ENCODE peak calls at places on chromosome 7, in nine cellular contexts. One of them, this sample, is unnamed.
A peak's percentile ranks its signal among the peaks of the same experiment; 100 is the strongest.

GRCh38 chr7:95405800-95406199 is 9.6 kb upstream of the PON3 start:
- DNase-seq in non-pigmented ciliary epithelial cell: no peak
- DNase-seq in bronchial epithelial cell: no peak
- DNase-seq in stimulated activated CD4-positive, alpha-beta T cell treated with anti-CD3 and anti-CD28 coated beads, Interleukin-2, amount 100 ng/mL, for 48 hours: no peak
- DNase-seq in ACHN: no peak
- DNase-seq in psoas muscle: no peak
- DNase-seq in activated CD4-positive, alpha-beta T cell treated with anti-CD3 and anti-CD28 coated beads for 24 hours: no peak
- DNase-seq in T-helper 17 cell: no peak
- DNase-seq in body of pancreas: no peak
- DNase-seq in this sample: no peak

GRCh38 chr7:111090834-111091233 is at the start of gene LRRN3:
- DNase-seq in non-pigmented ciliary epithelial cell: no peak
- DNase-seq in bronchial epithelial cell: no peak
- DNase-seq in stimulated activated CD4-positive, alpha-beta T cell treated with anti-CD3 and anti-CD28 coated beads, Interleukin-2, amount 100 ng/mL, for 48 hours: no peak
- DNase-seq in ACHN: no peak
- DNase-seq in psoas muscle: peak; percentile 19
- DNase-seq in activated CD4-positive, alpha-beta T cell treated with anti-CD3 and anti-CD28 coated beads for 24 hours: no peak
- DNase-seq in T-helper 17 cell: no peak
- DNase-seq in body of pancreas: peak; percentile 29
- DNase-seq in this sample: no peak

GRCh38 chr7:95684037-95684436 is 87.7 kb upstream of the PDK4 start:
- DNase-seq in non-pigmented ciliary epithelial cell: no peak
- DNase-seq in bronchial epithelial cell: peak; percentile 26
- DNase-seq in stimulated activated CD4-positive, alpha-beta T cell treated with anti-CD3 and anti-CD28 coated beads, Interleukin-2, amount 100 ng/mL, for 48 hours: no peak
- DNase-seq in ACHN: peak; percentile 76
- DNase-seq in psoas muscle: no peak
- DNase-seq in activated CD4-positive, alpha-beta T cell treated with anti-CD3 and anti-CD28 coated beads for 24 hours: no peak
- DNase-seq in T-helper 17 cell: no peak
- DNase-seq in body of pancreas: no peak
- DNase-seq in this sample: no peak

GRCh38 chr7:139576179-139576973 is 52.9 kb downstream of the CLEC2L start:
- DNase-seq in non-pigmented ciliary epithelial cell: no peak
- DNase-seq in bronchial epithelial cell: no peak
- DNase-seq in stimulated activated CD4-positive, alpha-beta T cell treated with anti-CD3 and anti-CD28 coated beads, Interleukin-2, amount 100 ng/mL, for 48 hours: no peak
- DNase-seq in ACHN: no peak
- DNase-seq in psoas muscle: no peak
- DNase-seq in activated CD4-positive, alpha-beta T cell treated with anti-CD3 and anti-CD28 coated beads for 24 hours: no peak
- DNase-seq in T-helper 17 cell: no peak
- DNase-seq in body of pancreas: no peak
- DNase-seq in this sample: no peak

GRCh38 chr7:44067064-44067951 is 1.9 kb upstream of the PGAM2 start:
- DNase-seq in non-pigmented ciliary epithelial cell: no peak
- DNase-seq in bronchial epithelial cell: no peak
- DNase-seq in stimulated activated CD4-positive, alpha-beta T cell treated with anti-CD3 and anti-CD28 coated beads, Interleukin-2, amount 100 ng/mL, for 48 hours: no peak
- DNase-seq in ACHN: no peak
- DNase-seq in psoas muscle: peak; percentile 11
- DNase-seq in activated CD4-positive, alpha-beta T cell treated with anti-CD3 and anti-CD28 coated beads for 24 hours: no peak
- DNase-seq in T-helper 17 cell: no peak
- DNase-seq in body of pancreas: peak; percentile 6
- DNase-seq in this sample: no peak

GRCh38 chr7:151629873-151630272 is 110.2 kb upstream of the RHEB start:
- DNase-seq in non-pigmented ciliary epithelial cell: no peak
- DNase-seq in bronchial epithelial cell: no peak
- DNase-seq in stimulated activated CD4-positive, alpha-beta T cell treated with anti-CD3 and anti-CD28 coated beads, Interleukin-2, amount 100 ng/mL, for 48 hours: no peak
- DNase-seq in ACHN: peak; percentile 25
- DNase-seq in psoas muscle: no peak
- DNase-seq in activated CD4-positive, alpha-beta T cell treated with anti-CD3 and anti-CD28 coated beads for 24 hours: no peak
- DNase-seq in T-helper 17 cell: no peak
- DNase-seq in body of pancreas: no peak
- DNase-seq in this sample: no peak

GRCh38 chr7:132228240-132228639 is 348.0 kb downstream of the PLXNA4 start:
- DNase-seq in non-pigmented ciliary epithelial cell: no peak
- DNase-seq in bronchial epithelial cell: no peak
- DNase-seq in stimulated activated CD4-positive, alpha-beta T cell treated with anti-CD3 and anti-CD28 coated beads, Interleukin-2, amount 100 ng/mL, for 48 hours: no peak
- DNase-seq in ACHN: no peak
- DNase-seq in psoas muscle: no peak
- DNase-seq in activated CD4-positive, alpha-beta T cell treated with anti-CD3 and anti-CD28 coated beads for 24 hours: no peak
- DNase-seq in T-helper 17 cell: no peak
- DNase-seq in body of pancreas: no peak
- DNase-seq in this sample: no peak

GRCh38 chr7:132393789-132394261 is 182.4 kb downstream of the PLXNA4 start:
- DNase-seq in non-pigmented ciliary epithelial cell: no peak
- DNase-seq in bronchial epithelial cell: no peak
- DNase-seq in stimulated activated CD4-positive, alpha-beta T cell treated with anti-CD3 and anti-CD28 coated beads, Interleukin-2, amount 100 ng/mL, for 48 hours: no peak
- DNase-seq in ACHN: no peak
- DNase-seq in psoas muscle: peak; percentile 58
- DNase-seq in activated CD4-positive, alpha-beta T cell treated with anti-CD3 and anti-CD28 coated beads for 24 hours: no peak
- DNase-seq in T-helper 17 cell: no peak
- DNase-seq in body of pancreas: peak; percentile 51
- DNase-seq in this sample: no peak

GRCh38 chr7:147586526-147586925 is 1004.0 kb upstream of the C7orf33 start:
- DNase-seq in non-pigmented ciliary epithelial cell: no peak
- DNase-seq in bronchial epithelial cell: peak; percentile 21
- DNase-seq in stimulated activated CD4-positive, alpha-beta T cell treated with anti-CD3 and anti-CD28 coated beads, Interleukin-2, amount 100 ng/mL, for 48 hours: no peak
- DNase-seq in ACHN: no peak
- DNase-seq in psoas muscle: no peak
- DNase-seq in activated CD4-positive, alpha-beta T cell treated with anti-CD3 and anti-CD28 coated beads for 24 hours: no peak
- DNase-seq in T-helper 17 cell: no peak
- DNase-seq in body of pancreas: no peak
- DNase-seq in this sample: no peak

GRCh38 chr7:105691692-105692564 is 110.6 kb upstream of the EFCAB10 start:
- DNase-seq in non-pigmented ciliary epithelial cell: peak; percentile 28
- DNase-seq in bronchial epithelial cell: peak; percentile 76
- DNase-seq in stimulated activated CD4-positive, alpha-beta T cell treated with anti-CD3 and anti-CD28 coated beads, Interleukin-2, amount 100 ng/mL, for 48 hours: no peak
- DNase-seq in ACHN: peak; percentile 49
- DNase-seq in psoas muscle: peak; percentile 21
- DNase-seq in activated CD4-positive, alpha-beta T cell treated with anti-CD3 and anti-CD28 coated beads for 24 hours: no peak
- DNase-seq in T-helper 17 cell: peak; percentile 58
- DNase-seq in body of pancreas: peak; percentile 87
- DNase-seq in this sample: peak; percentile 37

GRCh38 chr7:102933763-102934162 is 21.0 kb downstream of the LRRC17 start:
- DNase-seq in non-pigmented ciliary epithelial cell: peak; percentile 95
- DNase-seq in bronchial epithelial cell: peak; percentile 89
- DNase-seq in stimulated activated CD4-positive, alpha-beta T cell treated with anti-CD3 and anti-CD28 coated beads, Interleukin-2, amount 100 ng/mL, for 48 hours: no peak
- DNase-seq in ACHN: no peak
- DNase-seq in psoas muscle: peak; percentile 66
- DNase-seq in activated CD4-positive, alpha-beta T cell treated with anti-CD3 and anti-CD28 coated beads for 24 hours: no peak
- DNase-seq in T-helper 17 cell: no peak
- DNase-seq in body of pancreas: peak; percentile 23
- DNase-seq in this sample: peak; percentile 90

GRCh38 chr7:39560997-39561396 is 5.2 kb upstream of the YAE1 start:
- DNase-seq in non-pigmented ciliary epithelial cell: no peak
- DNase-seq in bronchial epithelial cell: no peak
- DNase-seq in stimulated activated CD4-positive, alpha-beta T cell treated with anti-CD3 and anti-CD28 coated beads, Interleukin-2, amount 100 ng/mL, for 48 hours: no peak
- DNase-seq in ACHN: no peak
- DNase-seq in psoas muscle: no peak
- DNase-seq in activated CD4-positive, alpha-beta T cell treated with anti-CD3 and anti-CD28 coated beads for 24 hours: no peak
- DNase-seq in T-helper 17 cell: no peak
- DNase-seq in body of pancreas: no peak
- DNase-seq in this sample: no peak

GRCh38 chr7:158573310-158573709 is 14.3 kb downstream of the PTPRN2 start:
- DNase-seq in non-pigmented ciliary epithelial cell: no peak
- DNase-seq in bronchial epithelial cell: no peak
- DNase-seq in stimulated activated CD4-positive, alpha-beta T cell treated with anti-CD3 and anti-CD28 coated beads, Interleukin-2, amount 100 ng/mL, for 48 hours: no peak
- DNase-seq in ACHN: no peak
- DNase-seq in psoas muscle: no peak
- DNase-seq in activated CD4-positive, alpha-beta T cell treated with anti-CD3 and anti-CD28 coated beads for 24 hours: no peak
- DNase-seq in T-helper 17 cell: no peak
- DNase-seq in body of pancreas: no peak
- DNase-seq in this sample: no peak

This sample was measured in BJ.